ENCODE peak calls at places on chromosomes 7 and 10, in eight cellular contexts. F is amygdala, G is RPMI8226, J is epithelial cell of esophagus, K is PC-9, L is germinal center, B is Right ventricle myocardium inferior, N is IMR-90. T is an unnamed sample.

GRCh38 chr7:69735582-69735981 is 137.3 kb downstream of the AUTS2 start:
- DNase-seq in F (no peak), G (no peak), J (no peak), K (no peak), L (no peak), B (no peak), N (no peak), T (no peak)

GRCh38 chr7:107169120-107170050 is 582 bp downstream of the HBP1 start:
- DNase-seq in F (peak), G (peak), J (peak), K (peak), L (peak), B (peak), N (peak), T (peak)

GRCh38 chr10:69576334-69577011 is 3.3 kb upstream of the NEUROG3 start:
- DNase-seq in F (no peak), G (no peak), J (peak), K (no peak), L (no peak), B (no peak), N (no peak), T (no peak)

GRCh38 chr7:140689199-140690152 is 7.0 kb upstream of the NDUFB2 start:
- DNase-seq in F (no peak), G (no peak), J (no peak), K (no peak), L (no peak), B (no peak), N (no peak), T (no peak)

GRCh38 chr7:100485514-100485913 is 1.8 kb downstream of the NYAP1 start:
- DNase-seq in F (no peak), G (no peak), J (no peak), K (no peak), L (no peak), B (peak), N (no peak), T (no peak)

GRCh38 chr10:15585303-15585715 is 134.4 kb downstream of the ITGA8 start:
- DNase-seq in F (no peak), G (peak), J (peak), K (peak), L (peak), B (peak), N (peak), T (peak)

GRCh38 chr10:27801171-27801785 is 55.7 kb upstream of the MKX start:
- DNase-seq in F (no peak), G (no peak), J (peak), K (no peak), L (no peak), B (no peak), N (no peak), T (no peak)

GRCh38 chr7:12923971-12924370 is 236.5 kb downstream of the ARL4A start:
- DNase-seq in F (no peak), G (no peak), J (peak), K (peak), L (no peak), B (no peak), N (peak), T (no peak)

GRCh38 chr10:3132036-3133025 is 40.3 kb downstream of the PITRM1 start:
- DNase-seq in F (no peak), G (no peak), J (peak), K (no peak), L (no peak), B (no peak), N (no peak), T (peak)

GRCh38 chr10:79168231-79168630 is 99.5 kb downstream of the ZMIZ1 start:
- DNase-seq in F (no peak), G (no peak), J (no peak), K (no peak), L (no peak), B (no peak), N (no peak), T (no peak)

GRCh38 chr10:124999433-125000365 is 57.8 kb downstream of the ZRANB1 start:
- DNase-seq in F (peak), G (peak), J (no peak), K (no peak), L (no peak), B (no peak), N (peak), T (peak)

GRCh38 chr7:76294344-76295024 is 8.0 kb upstream of the HSPB1 start:
- DNase-seq in F (peak), G (peak), J (peak), K (peak), L (peak), B (peak), N (peak), T (peak)

GRCh38 chr10:119634219-119634544 is 17.0 kb upstream of the BAG3 start:
- DNase-seq in F (no peak), G (no peak), J (peak), K (peak), L (no peak), B (no peak), N (no peak), T (peak)

GRCh38 chr7:138207555-138207971 is 131.3 kb downstream of the AKR1D1 start:
- DNase-seq in F (no peak), G (no peak), J (no peak), K (no peak), L (no peak), B (no peak), N (no peak), T (no peak)

GRCh38 chr10:2214035-2214434 is 476.7 kb upstream of the ADARB2 start:
- DNase-seq in F (no peak), G (no peak), J (peak), K (no peak), L (no peak), B (no peak), N (no peak), T (peak)

GRCh38 chr10:76152186-76152585 is 720.8 kb downstream of the LRMDA start:
- DNase-seq in F (no peak), G (no peak), J (no peak), K (no peak), L (no peak), B (no peak), N (no peak), T (no peak)

GRCh38 chr7:29898301-29898700 is 91.3 kb downstream of the SCRN1 start:
- DNase-seq in F (no peak), G (no peak), J (no peak), K (no peak), L (no peak), B (no peak), N (no peak), T (no peak)

GRCh38 chr7:113548137-113548536 is 370.7 kb downstream of the PPP1R3A start:
- DNase-seq in F (no peak), G (no peak), J (no peak), K (no peak), L (no peak), B (no peak), N (no peak), T (no peak)

GRCh38 chr7:3200504-3200903 is 100.5 kb upstream of the SDK1 start:
- DNase-seq in F (no peak), G (no peak), J (peak), K (no peak), L (peak), B (no peak), N (peak), T (peak)

GRCh38 chr10:113058175-113058961 is 108.3 kb downstream of the TCF7L2 start:
- DNase-seq in F (no peak), G (no peak), J (peak), K (no peak), L (no peak), B (no peak), N (peak), T (peak)

GRCh38 chr10:84342584-84342983 is 14.2 kb downstream of the CCSER2 start:
- DNase-seq in F (no peak), G (no peak), J (no peak), K (no peak), L (no peak), B (no peak), N (no peak), T (no peak)

GRCh38 chr7:129990403-129991192 is 37.8 kb upstream of the UBE2H start:
- DNase-seq in F (no peak), G (no peak), J (no peak), K (no peak), L (peak), B (no peak), N (peak), T (peak)

GRCh38 chr10:51524041-51524440 is 175.4 kb downstream of the CSTF2T start:
- DNase-seq in F (no peak), G (no peak), J (peak), K (no peak), L (no peak), B (no peak), N (peak), T (peak)

GRCh38 chr10:43665054-43665453 is 16.4 kb upstream of the ZNF32 start:
- DNase-seq in F (no peak), G (no peak), J (no peak), K (no peak), L (no peak), B (no peak), N (peak), T (no peak)

GRCh38 chr10:119395287-119396007 is 147.1 kb downstream of the RGS10 start:
- DNase-seq in F (peak), G (no peak), J (no peak), K (no peak), L (peak), B (peak), N (peak), T (peak)

T was measured in fibroblast of the aortic adventitia.